ENCODE peak calls at places on chromosome 11, in eight cellular contexts. C, O, B, A, K, P, V and Q are unnamed samples.

GRCh38 chr11:69538840-69539239 is 57.4 kb downstream of the LINC01488 start:
- DNase-seq in C (no peak), K (no peak), V (no peak), P (no peak), A (no peak), B (no peak), O (no peak), Q (no peak)

GRCh38 chr11:71489311-71490043 is 36.5 kb downstream of the NADSYN1 start:
- DNase-seq in P (no peak), V (peak; percentile 46), K (no peak), A (no peak), B (no peak), O (no peak), C (no peak), Q (peak; percentile 1)

GRCh38 chr11:68935066-68935465 is 31.4 kb downstream of the IGHMBP2 start:
- DNase-seq in B (no peak), A (no peak), C (no peak), K (no peak), O (no peak), V (no peak), P (no peak), Q (no peak)

GRCh38 chr11:34512810-34513673 is 552 bp downstream of the ELF5 start:
- DNase-seq in A (peak; percentile 38), K (peak; percentile 42), C (peak; percentile 80), O (no peak), V (peak; percentile 29), B (peak; percentile 75), P (no peak), Q (peak; percentile 48)

GRCh38 chr11:74909363-74909762 is 39.5 kb downstream of the XRRA1 start:
- DNase-seq in V (no peak), C (no peak), P (no peak), K (no peak), O (no peak), B (peak; percentile 9), A (no peak), Q (no peak)

GRCh38 chr11:3344327-3344726 is 34.6 kb downstream of the ZNF195 start:
- DNase-seq in A (no peak), C (no peak), B (no peak), O (no peak), K (no peak), P (no peak), V (no peak), Q (no peak)

GRCh38 chr11:1756791-1757771 is 6.6 kb downstream of the CTSD start:
- DNase-seq in B (no peak), C (no peak), K (no peak), A (no peak), O (no peak), V (no peak), P (no peak), Q (no peak)

GRCh38 chr11:46200537-46201281 is 76.8 kb upstream of the CREB3L1 start:
- DNase-seq in B (no peak), P (no peak), V (peak; percentile 22), K (peak; percentile 15), A (no peak), O (no peak), C (no peak), Q (no peak)

GRCh38 chr11:101576536-101576935 is 7.3 kb downstream of the TRPC6 start:
- DNase-seq in P (no peak), K (peak; percentile 55), V (no peak), O (no peak), C (no peak), B (no peak), A (no peak), Q (no peak)